ENCODE peak calls at places on chromosome 4, in eight cellular contexts. I is IMR-90, Y is upper lobe of left lung, E is fibroblast of pulmonary artery, A is transverse colon, K is AG10803, H is lower leg skin, B is breast epithelium. X is an unnamed sample.

GRCh38 chr4:88830576-88830975 is 132.9 kb upstream of the NAP1L5 start:
- DNase-seq in I (no peak), E (no peak), K (no peak), Y (no peak), H (no peak), B (no peak), A (no peak), X (no peak)

GRCh38 chr4:124265701-124266100 is 446.8 kb downstream of the ANKRD50 start:
- DNase-seq in I (peak; percentile 62), Y (no peak), K (no peak), E (peak; percentile 17), B (no peak), A (no peak), H (no peak), X (no peak)

GRCh38 chr4:156137971-156138581 is 184.4 kb upstream of the CTSO start:
- DNase-seq in A (no peak), B (no peak), I (no peak), H (no peak), K (no peak), Y (no peak), E (no peak), X (no peak)

GRCh38 chr4:134650461-134650860 is 448.9 kb upstream of the PABPC4L start:
- DNase-seq in Y (no peak), A (no peak), E (no peak), H (no peak), B (no peak), K (no peak), I (no peak), X (no peak)

GRCh38 chr4:102599455-102599854 is 98.3 kb downstream of the NFKB1 start:
- DNase-seq in B (no peak), A (no peak), H (no peak), Y (no peak), E (no peak), I (no peak), K (no peak), X (no peak)

GRCh38 chr4:98505991-98506390 is 152.4 kb downstream of the TSPAN5 start:
- DNase-seq in I (no peak), B (no peak), A (no peak), Y (no peak), H (no peak), K (no peak), E (no peak), X (no peak)

GRCh38 chr4:185217390-185217985 is 8.1 kb downstream of the SNX25 start:
- DNase-seq in A (no peak), K (no peak), I (no peak), E (no peak), H (no peak), Y (no peak), B (no peak), X (no peak)

GRCh38 chr4:105710678-105711077 is 2.1 kb downstream of the GSTCD start:
- DNase-seq in H (no peak), E (no peak), K (no peak), I (no peak), B (no peak), Y (no peak), A (no peak), X (no peak)

GRCh38 chr4:37666625-37667071 is 19.5 kb downstream of the RELL1 start:
- DNase-seq in I (peak; percentile 95), H (peak; percentile 60), Y (no peak), K (peak; percentile 78), A (peak; percentile 50), E (peak; percentile 91), B (peak; percentile 42), X (peak; percentile 37)

GRCh38 chr4:52660643-52661042 is 1.5 kb upstream of the USP46 start:
- DNase-seq in H (no peak), E (no peak), B (no peak), I (no peak), K (no peak), Y (no peak), A (no peak), X (no peak)

GRCh38 chr4:133145758-133146157 is 3.3 kb upstream of the PCDH10 start:
- DNase-seq in E (no peak), K (no peak), Y (no peak), H (no peak), B (no peak), A (no peak), I (no peak), X (no peak)

GRCh38 chr4:64230709-64231310 is 178.4 kb downstream of the TECRL start:
- DNase-seq in H (no peak), E (peak; percentile 6), Y (no peak), K (peak; percentile 1), I (peak; percentile 4), B (no peak), A (no peak), X (peak; percentile 1)

GRCh38 chr4:87042986-87043820 is 108.4 kb downstream of the AFF1 start:
- DNase-seq in B (no peak), A (no peak), H (no peak), K (no peak), I (no peak), Y (no peak), E (no peak), X (no peak)

GRCh38 chr4:87044511-87045369 is 109.9 kb downstream of the AFF1 start:
- DNase-seq in H (no peak), Y (no peak), B (no peak), A (no peak), I (no peak), K (no peak), E (peak; percentile 41), X (no peak)

GRCh38 chr4:87046111-87046510 is 111.3 kb downstream of the AFF1 start:
- DNase-seq in Y (no peak), A (no peak), B (no peak), K (peak; percentile 81), H (no peak), I (peak; percentile 12), E (peak; percentile 81), X (no peak)

GRCh38 chr4:87047281-87047798 is 112.5 kb downstream of the AFF1 start:
- DNase-seq in H (no peak), E (no peak), I (no peak), A (no peak), Y (no peak), B (no peak), K (no peak), X (no peak)

DNA sequence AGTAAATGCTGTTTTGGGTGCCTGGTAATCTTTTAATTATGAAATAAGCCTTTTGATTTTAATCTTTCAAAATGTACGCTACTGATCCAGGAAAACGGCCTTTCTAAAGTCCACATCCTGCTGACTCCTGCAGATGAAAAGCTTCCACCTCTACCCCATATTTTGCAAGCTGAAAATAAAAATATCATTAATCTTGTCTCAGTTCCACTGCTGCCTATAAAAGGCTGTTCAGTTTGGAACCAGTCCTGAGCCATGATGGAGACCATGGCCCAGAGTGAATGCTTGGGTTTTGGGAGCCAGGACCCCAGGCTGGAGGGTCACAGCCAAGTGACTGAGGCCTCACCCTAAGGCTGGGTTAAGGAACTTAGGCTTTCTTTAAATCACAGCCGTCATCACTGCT is 110.8 kb downstream of the AFF1 start:
- DNase-seq in Y (no peak), B (no peak), I (no peak), K (no peak), A (no peak), H (no peak), E (no peak), X (no peak)
- H3K4me3 ChIP-seq in Y (no peak overlapping the region), B (no peak overlapping the region), I (no peak overlapping the region), K (no peak overlapping the region), A (no peak overlapping the region), H (no peak overlapping the region), E (no peak overlapping the region), X (no peak overlapping the region)

GRCh38 chr4:78612398-78613005 is 60.9 kb downstream of the ANXA3 start:
- DNase-seq in H (no peak), I (peak; percentile 61), Y (no peak), A (peak; percentile 26), B (no peak), E (peak; percentile 79), K (peak; percentile 73), X (peak; percentile 66)
- TF ChIP-seq CTCF in H (no peak), I (peak; percentile 65), Y (peak; percentile 62), A (peak; percentile 58), B (peak; percentile 60), E (peak; percentile 63), K (peak; percentile 71), X (peak; percentile 40)

DNA sequence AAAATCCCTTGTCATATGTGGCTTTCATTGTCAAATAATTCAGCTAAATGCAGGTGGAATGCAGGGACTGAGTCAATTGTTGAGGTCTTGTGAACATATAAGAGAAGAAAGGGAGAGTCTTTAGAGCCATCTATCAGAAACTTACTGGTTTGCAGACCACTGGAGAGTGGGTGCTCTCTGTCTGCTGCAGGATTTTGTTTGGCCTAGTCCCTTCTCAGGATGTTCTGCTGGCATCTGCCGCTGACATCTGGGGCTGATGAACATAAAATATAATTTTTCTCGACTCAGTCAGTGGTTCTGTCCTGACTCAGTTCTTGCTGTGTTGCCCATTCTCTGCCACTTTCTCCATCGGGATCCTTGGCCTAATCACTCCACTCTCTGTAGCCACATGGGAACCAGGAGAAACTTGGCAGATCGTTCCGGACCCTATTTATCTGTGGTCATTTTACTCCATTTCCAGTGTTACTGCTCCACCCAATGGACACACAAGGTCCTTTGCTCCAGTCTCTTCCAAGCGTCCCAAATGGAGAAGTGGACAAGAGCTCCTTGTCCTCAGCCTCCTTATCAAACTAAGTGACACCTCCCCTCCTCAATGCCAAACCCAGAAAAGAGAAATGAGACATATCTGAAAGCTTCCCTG is 436.2 kb downstream of the FAT4 start:
- DNase-seq in B (no peak), K (peak; percentile 52), Y (no peak), I (peak; percentile 54), E (peak; percentile 85), H (no peak), A (no peak), X (no peak)
- H3K4me3 ChIP-seq in B (no peak overlapping the region), K (no peak overlapping the region), Y (no peak overlapping the region), I (no peak overlapping the region), E (no peak overlapping the region), H (no peak overlapping the region), A (no peak overlapping the region), X (no peak overlapping the region)

GRCh38 chr4:101081695-101082369 is 265.5 kb downstream of the PPP3CA start:
- DNase-seq in I (no peak), A (no peak), B (no peak), H (no peak), K (no peak), Y (no peak), E (no peak), X (no peak)

GRCh38 chr4:101081166-101081565 is 266.2 kb downstream of the PPP3CA start:
- DNase-seq in Y (no peak), I (no peak), B (no peak), H (no peak), E (no peak), A (no peak), K (no peak), X (no peak)

GRCh38 chr4:101089168-101089567 is 258.2 kb downstream of the PPP3CA start:
- DNase-seq in K (no peak), Y (no peak), H (no peak), I (no peak), A (no peak), E (no peak), B (no peak), X (no peak)

DNA sequence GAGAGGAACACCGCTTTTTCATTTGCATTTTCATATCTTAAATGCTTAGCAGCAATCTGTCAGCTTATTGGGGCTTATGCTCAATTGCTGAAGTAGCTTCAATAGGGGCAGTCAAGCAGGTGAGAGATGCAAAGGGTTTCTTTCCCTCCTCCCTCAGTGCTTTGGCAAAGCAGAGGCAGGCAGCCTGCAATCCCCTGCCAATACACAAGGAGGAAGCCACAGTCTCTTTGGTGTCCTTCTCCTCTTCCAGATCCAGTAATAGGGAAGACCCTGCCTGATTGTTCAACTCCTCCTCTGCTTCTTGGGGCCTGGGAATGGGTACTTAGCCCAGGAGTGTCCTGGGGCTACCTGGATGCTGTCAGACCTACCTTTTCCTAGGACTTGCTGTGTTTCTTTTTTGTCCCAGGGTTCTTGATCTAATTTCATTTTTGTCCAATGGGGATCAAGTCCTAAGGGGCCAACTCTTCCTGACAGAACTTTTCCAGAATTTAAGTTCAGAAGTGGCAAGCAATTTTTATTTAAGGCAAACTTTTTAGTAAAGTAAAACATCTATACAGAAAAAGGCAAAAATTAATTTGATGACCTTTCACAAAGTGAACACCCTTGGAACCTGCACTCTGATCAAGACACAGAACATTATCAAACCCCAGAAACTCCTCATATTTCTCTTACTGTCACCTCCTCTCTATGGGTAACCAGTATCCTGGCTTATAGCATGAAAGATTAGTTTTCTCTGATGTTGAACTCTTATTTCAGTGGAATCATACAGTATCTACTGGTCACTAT is 260.3 kb downstream of the PPP3CA start:
- DNase-seq in E (no peak), B (no peak), Y (no peak), I (no peak), H (no peak), K (no peak), A (no peak), X (no peak)
- TF ChIP-seq CTCF in E (peak; percentile 26), B (no peak), Y (no peak), I (peak; percentile 4), H (no peak), K (peak; percentile 32), A (no peak), X (no peak)

X was measured in GM12865.